ENCODE peak calls at places on chromosomes 13 and 19, in seven cellular contexts. F is fibroblast of villous mesenchyme; D is CD8-positive, alpha-beta T cell; L is brain microvascular endothelial cell; U is A549; S is OCI-LY7; V is astrocyte of the spinal cord. R is an unnamed sample.

GRCh38 chr19:47598407-47599349 is 10.3 kb upstream of the BICRA start:
- DNase-seq in V (peak), S (no peak), F (peak), D (no peak), L (peak), U (peak), R (peak)

GRCh38 chr19:49807888-49808675 is 5.0 kb downstream of the FUZ start:
- DNase-seq in D (no peak), S (no peak), U (no peak), L (no peak), F (no peak), V (no peak), R (no peak)

GRCh38 chr13:101522607-101523006 is 70.1 kb downstream of the ITGBL1 start:
- DNase-seq in V (no peak), U (no peak), L (no peak), S (no peak), F (no peak), D (no peak), R (no peak)

GRCh38 chr19:40147693-40148347 is 43.4 kb upstream of the MAP3K10 start:
- DNase-seq in S (no peak), U (no peak), V (peak), D (no peak), F (peak), L (peak), R (no peak)

GRCh38 chr19:15812059-15812722 is 3.3 kb downstream of the OR10H1 start:
- DNase-seq in F (no peak), U (no peak), D (peak), V (no peak), S (no peak), L (no peak), R (no peak)

GRCh38 chr13:29706923-29707322 is 111.4 kb upstream of the SLC7A1 start:
- DNase-seq in U (no peak), V (no peak), F (no peak), S (no peak), L (no peak), D (no peak), R (no peak)

GRCh38 chr19:12137541-12137940 is 2.6 kb downstream of the ZNF20 start:
- DNase-seq in F (no peak), U (no peak), L (no peak), S (peak), V (no peak), D (peak), R (no peak)

GRCh38 chr13:101149735-101150380 is 266.4 kb downstream of the NALCN start:
- DNase-seq in U (peak), L (peak), V (peak), S (no peak), F (peak), D (no peak), R (peak)

GRCh38 chr13:84192125-84192524 is 309.9 kb upstream of the SLITRK1 start:
- DNase-seq in F (no peak), D (no peak), S (no peak), U (no peak), V (peak), L (peak), R (no peak)

GRCh38 chr13:41802033-41802683 is 158.8 kb downstream of the VWA8 start:
- DNase-seq in U (no peak), L (no peak), V (no peak), D (no peak), S (no peak), F (no peak), R (no peak)

GRCh38 chr13:108227651-108228272 is 9.6 kb downstream of the ABHD13 start:
- DNase-seq in L (peak), D (no peak), V (peak), U (no peak), S (peak), F (peak), R (peak)

GRCh38 chr19:49823472-49823871 is 5.4 kb downstream of the MED25 start:
- DNase-seq in S (peak), D (no peak), F (no peak), V (no peak), L (no peak), U (no peak), R (no peak)

GRCh38 chr19:17795495-17795856 is 538 bp downstream of the B3GNT3 start:
- DNase-seq in F (no peak), L (no peak), S (no peak), V (no peak), U (no peak), D (no peak), R (no peak)
- H3K4me3 ChIP-seq in F (no peak), L (no peak), S (no peak), V (no peak), U (peak), D (peak), R (peak)

GRCh38 chr19:51702103-51702753 is 9.1 kb downstream of the SPACA6 start:
- DNase-seq in L (no peak), V (peak), S (peak), D (peak), U (peak), F (peak), R (peak)
- H3K4me3 ChIP-seq in L (no peak), V (no peak), S (no peak), D (no peak), U (no peak), F (no peak), R (no peak)

DNA sequence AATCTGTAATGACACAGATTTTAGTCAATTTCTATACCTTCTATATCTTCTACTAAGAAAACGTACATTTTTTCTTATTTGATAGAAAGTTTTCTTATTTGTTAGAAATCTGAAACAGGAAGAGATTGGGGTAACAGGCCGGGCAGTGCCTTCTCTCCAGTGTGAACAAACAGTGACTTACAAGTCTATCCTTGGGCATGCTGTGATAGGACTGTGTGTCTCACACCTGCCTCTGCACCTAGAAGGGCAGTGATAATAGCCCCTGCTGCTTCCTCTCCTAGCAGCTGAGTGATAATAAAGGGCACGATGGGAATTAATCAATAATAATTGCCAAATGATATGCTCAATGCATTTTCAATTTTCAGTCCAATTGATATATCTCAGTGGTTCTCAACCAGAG is 1.4 kb downstream of the TMEM272 start:
- DNase-seq in U (no peak), S (no peak), V (no peak), L (no peak), F (no peak), D (no peak), R (no peak)
- H3K4me3 ChIP-seq in U (no peak), S (no peak), V (no peak), L (no peak), F (no peak), D (no peak), R (no peak)

GRCh38 chr13:80604094-80604493 is 263.2 kb upstream of the SPRY2 start:
- DNase-seq in D (no peak), L (no peak), U (no peak), F (no peak), S (no peak), V (no peak), R (no peak)
- H3K4me3 ChIP-seq in D (no peak), L (no peak), U (no peak), F (no peak), S (no peak), V (no peak), R (no peak)